ENCODE peak calls at places on chromosomes 4 and X, in eight cellular contexts. W is tibial nerve, U is astrocyte, G is IMR-90, R is ovary, V is GM10248, Y is endothelial cell, N is mammary epithelial cell. A is an unnamed sample.

GRCh38 chr4:184887333-184887732 is 61.6 kb upstream of the ACSL1 start:
- DNase-seq in W (no peak), U (no peak), G (no peak), R (no peak), V (no peak), Y (no peak), N (no peak), A (no peak)

GRCh38 chr4:54231419-54232150 is 2.5 kb downstream of the PDGFRA start:
- DNase-seq in W (peak; percentile 63), U (peak; percentile 61), G (peak; percentile 66), R (peak; percentile 78), V (no peak), Y (peak; percentile 39), N (no peak), A (no peak)

GRCh38 chr4:139607302-139608060 is 51.5 kb upstream of the SETD7 start:
- DNase-seq in W (no peak), U (no peak), G (no peak), R (no peak), V (no peak), Y (no peak), N (no peak), A (no peak)

GRCh38 chr4:140223056-140223810 is 69.2 kb upstream of the MAML3 start:
- DNase-seq in W (no peak), U (peak; percentile 49), G (peak; percentile 81), R (no peak), V (no peak), Y (no peak), N (no peak), A (no peak)

GRCh38 chr4:79823148-79823763 is 249.8 kb downstream of the ANTXR2 start:
- DNase-seq in W (no peak), U (peak; percentile 80), G (peak; percentile 58), R (no peak), V (no peak), Y (no peak), N (no peak), A (no peak)

GRCh38 chrX:134244043-134244442 is 7.1 kb downstream of the CCDC160 start:
- DNase-seq in W (no peak), U (peak; percentile 32), G (peak; percentile 33), R (no peak), V (no peak), Y (no peak), N (peak; percentile 31), A (no peak)

GRCh38 chr4:148203056-148203898 is 238.9 kb downstream of the NR3C2 start:
- DNase-seq in W (no peak), U (no peak), G (no peak), R (no peak), V (no peak), Y (no peak), N (no peak), A (peak; percentile 78)

GRCh38 chr4:102438873-102439614 is 62.1 kb upstream of the NFKB1 start:
- DNase-seq in W (peak; percentile 85), U (peak; percentile 80), G (peak; percentile 93), R (no peak), V (no peak), Y (no peak), N (peak; percentile 92), A (peak; percentile 97)

GRCh38 chrX:17082831-17083230 is 136.4 kb downstream of the REPS2 start:
- DNase-seq in W (no peak), U (no peak), G (no peak), R (no peak), V (no peak), Y (no peak), N (peak; percentile 34), A (no peak)

GRCh38 chrX:30215357-30215843 is at the start of gene MAGEB2:
- DNase-seq in W (no peak), U (no peak), G (no peak), R (no peak), V (no peak), Y (no peak), N (no peak), A (no peak)

GRCh38 chrX:134738986-134739744 is 80.9 kb upstream of the PLAC1 start:
- DNase-seq in W (no peak), U (no peak), G (no peak), R (no peak), V (no peak), Y (no peak), N (no peak), A (no peak)

GRCh38 chr4:186593587-186593973 is 38.2 kb upstream of the MTNR1A start:
- DNase-seq in W (no peak), U (no peak), G (no peak), R (no peak), V (no peak), Y (no peak), N (no peak), A (no peak)

GRCh38 chrX:39629001-39629400 is 468.8 kb downstream of the BCOR start:
- DNase-seq in W (no peak), U (no peak), G (no peak), R (no peak), V (no peak), Y (no peak), N (no peak), A (no peak)

GRCh38 chr4:108830509-108831244 is 67.8 kb upstream of the ETNPPL start:
- DNase-seq in W (no peak), U (no peak), G (peak; percentile 13), R (no peak), V (no peak), Y (no peak), N (no peak), A (no peak)

GRCh38 chrX:9682861-9683260 is 82.8 kb downstream of the GPR143 start:
- DNase-seq in W (no peak), U (no peak), G (no peak), R (no peak), V (no peak), Y (no peak), N (no peak), A (no peak)

GRCh38 chrX:9683350-9683749 is 82.3 kb downstream of the GPR143 start:
- DNase-seq in W (no peak), U (no peak), G (no peak), R (no peak), V (no peak), Y (no peak), N (no peak), A (no peak)

GRCh38 chrX:9681422-9681821 is 84.2 kb downstream of the GPR143 start:
- DNase-seq in W (no peak), U (peak; percentile 68), G (peak; percentile 65), R (no peak), V (no peak), Y (no peak), N (no peak), A (peak; percentile 77)

GRCh38 chrX:9681011-9681410 is 84.6 kb downstream of the GPR143 start:
- DNase-seq in W (no peak), U (no peak), G (no peak), R (no peak), V (no peak), Y (no peak), N (no peak), A (no peak)

GRCh38 chrX:9682456-9682855 is 83.2 kb downstream of the GPR143 start:
- DNase-seq in W (peak; percentile 5), U (no peak), G (peak; percentile 61), R (peak; percentile 23), V (no peak), Y (no peak), N (no peak), A (no peak)
- TF ChIP-seq CTCF in W (no peak), U (no peak), G (peak; percentile 49), R (no peak), V (no peak), Y (no peak), N (no peak), A (no peak)

GRCh38 chrX:22746081-22746480 is 253.7 kb upstream of the DDX53 start:
- DNase-seq in W (no peak), U (no peak), G (no peak), R (no peak), V (no peak), Y (no peak), N (no peak), A (no peak)

DNA sequence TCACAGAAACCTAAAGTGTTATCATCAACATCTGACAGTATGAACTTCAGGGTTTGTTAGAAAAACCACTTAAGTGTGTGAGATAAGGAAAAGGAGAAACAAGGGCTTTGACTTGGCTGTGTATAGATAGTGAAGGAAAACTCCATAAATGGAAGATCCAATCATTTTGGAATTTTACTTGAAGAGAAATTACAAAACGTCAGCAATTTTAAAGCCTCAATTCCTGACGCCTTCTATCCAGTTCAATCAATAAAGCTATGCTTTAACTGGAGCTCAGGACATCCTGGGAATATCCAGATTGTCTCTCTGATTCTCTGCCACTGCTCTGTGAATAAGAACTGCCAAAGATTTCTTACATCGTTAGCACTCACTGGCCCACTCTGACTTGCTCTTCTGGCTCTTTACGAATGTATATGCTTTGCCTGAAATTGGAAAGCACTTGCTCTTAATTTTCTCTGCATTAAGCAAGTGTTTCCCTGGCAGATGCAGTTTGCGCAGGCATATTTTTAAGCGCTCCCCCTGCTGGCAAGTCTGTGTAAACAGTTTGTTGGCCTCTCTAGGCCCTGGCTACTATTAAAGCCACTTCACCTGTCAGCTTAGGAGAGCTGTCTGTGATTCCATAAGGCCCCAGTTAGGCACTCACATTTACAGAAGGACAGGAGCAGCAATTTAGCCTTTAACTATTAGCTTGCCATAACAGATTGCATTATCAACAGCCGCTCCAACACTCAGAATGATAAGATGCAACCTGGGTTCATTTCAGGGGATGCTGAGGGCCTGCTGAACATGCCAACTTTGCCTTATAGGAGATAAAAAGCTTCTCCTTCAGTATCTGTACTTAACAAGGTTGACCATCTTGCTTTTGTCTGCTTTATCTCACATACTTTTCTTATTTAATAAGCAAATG is 251.4 kb upstream of the DDX53 start:
- DNase-seq in W (peak; percentile 6), U (peak; percentile 8), G (peak; percentile 47), R (peak; percentile 23), V (peak; percentile 28), Y (peak; percentile 49), N (peak; percentile 25), A (no peak)
- TF ChIP-seq CTCF in W (peak; percentile 71), U (peak; percentile 51), G (peak; percentile 63), R (no peak), V (peak; percentile 46), Y (peak; percentile 59), N (peak; percentile 73), A (peak; percentile 69)

DNA sequence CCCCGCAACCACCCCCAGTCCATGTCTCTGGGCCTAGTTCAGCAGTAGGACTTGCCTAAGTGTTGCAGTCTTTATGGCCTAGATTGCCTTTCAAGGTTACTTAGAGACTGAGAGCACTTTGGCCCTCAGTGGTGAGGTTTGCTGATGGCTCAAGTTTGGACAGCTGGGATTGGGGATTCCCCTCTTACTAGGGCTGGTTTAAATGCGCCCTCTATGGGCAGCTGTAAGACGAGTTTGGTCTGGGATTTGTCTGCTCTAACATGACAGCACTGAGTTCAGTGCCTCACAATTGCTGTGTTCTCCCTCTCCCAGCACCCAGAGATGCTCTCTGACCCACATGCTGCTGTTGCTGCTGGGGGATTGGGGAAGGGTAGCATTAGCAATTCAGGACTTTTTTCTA is 23.1 kb downstream of the DACH2 start:
- DNase-seq in W (no peak), U (no peak), G (peak; percentile 64), R (no peak), V (no peak), Y (peak; percentile 23), N (peak; percentile 51), A (no peak)
- TF ChIP-seq CTCF in W (peak; percentile 20), U (no peak), G (peak; percentile 58), R (no peak), V (no peak), Y (peak; percentile 13), N (peak; percentile 52), A (peak; percentile 52)

DNA sequence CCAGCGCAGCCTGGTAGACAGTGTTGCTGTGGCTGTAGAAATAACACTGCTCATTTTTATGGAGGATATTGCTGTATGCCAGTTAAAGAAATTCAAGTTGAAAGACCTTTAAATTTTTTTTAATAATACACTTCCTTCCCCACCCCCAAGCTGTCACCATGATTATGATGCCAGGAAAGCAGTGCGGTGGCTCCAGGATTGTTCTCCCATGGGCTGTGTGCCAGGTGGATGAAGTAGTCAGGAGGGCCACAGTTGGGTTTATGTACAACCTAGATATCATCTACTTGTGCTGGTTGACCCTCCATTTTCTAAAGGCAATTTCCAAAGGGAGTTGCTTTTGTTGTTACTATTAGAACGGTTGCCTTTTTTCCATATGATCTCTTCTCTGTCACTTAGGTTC is 136.6 kb downstream of the AFF1 start:
- DNase-seq in W (no peak), U (no peak), G (no peak), R (no peak), V (no peak), Y (no peak), N (no peak), A (no peak)
- TF ChIP-seq CTCF in W (no peak), U (no peak), G (no peak), R (no peak), V (no peak), Y (no peak), N (no peak), A (no peak)

A was measured in epithelial cell of proximal tubule.